ENCODE peak calls at places on chromosomes 2 and 18, in four cellular contexts. One of them, this sample, is unnamed. For H3K4me1, the result is how much of the 10 kb centered on the place peaks cover.

GRCh38 chr2:31580321-31581117 is at the start of gene SRD5A2:
- DNase-seq in right atrium auricular region: no peak
- DNase-seq in uterus: no peak
- DNase-seq in aorta: no peak
- DNase-seq in this sample: no peak

GRCh38 chr2:239522740-239523119 is 121.9 kb upstream of the HDAC4 start:
- DNase-seq in aorta: no peak
- DNase-seq in uterus: no peak
- DNase-seq in right atrium auricular region: no peak
- DNase-seq in this sample: no peak

GRCh38 chr2:211802611-211803010 is 736.0 kb downstream of the ERBB4 start:
- DNase-seq in uterus: no peak
- DNase-seq in right atrium auricular region: no peak
- DNase-seq in aorta: no peak
- DNase-seq in this sample: no peak

GRCh38 chr2:132909427-132909826 is 239.4 kb upstream of the LYPD1 start:
- DNase-seq in right atrium auricular region: no peak
- DNase-seq in uterus: no peak
- DNase-seq in aorta: no peak
- DNase-seq in this sample: no peak

GRCh38 chr18:63301458-63301857 is 18.1 kb downstream of the BCL2 start:
- DNase-seq in aorta: no peak
- DNase-seq in uterus: no peak
- DNase-seq in right atrium auricular region: no peak
- DNase-seq in this sample: no peak

GRCh38 chr2:205539603-205540002 is 142.7 kb upstream of the NRP2 start:
- DNase-seq in right atrium auricular region: no peak
- DNase-seq in aorta: no peak
- DNase-seq in uterus: no peak
- DNase-seq in this sample: no peak

GRCh38 chr2:7950035-7950612 is 731.7 kb upstream of the ID2 start:
- DNase-seq in right atrium auricular region: no peak
- DNase-seq in uterus: no peak
- DNase-seq in aorta: peak
- DNase-seq in this sample: no peak

GRCh38 chr2:12718662-12719399 is 2.1 kb downstream of the TRIB2 start:
- DNase-seq in aorta: no peak
- DNase-seq in uterus: no peak
- DNase-seq in right atrium auricular region: no peak
- DNase-seq in this sample: no peak

GRCh38 chr2:74576830-74577229 is 22.3 kb downstream of the DOK1 start:
- DNase-seq in right atrium auricular region: no peak
- DNase-seq in uterus: no peak
- DNase-seq in aorta: peak
- DNase-seq in this sample: no peak

GRCh38 chr2:173590278-173590811 is 235.7 kb downstream of the CDCA7 start:
- DNase-seq in right atrium auricular region: peak
- DNase-seq in uterus: no peak
- DNase-seq in aorta: peak
- DNase-seq in this sample: no peak

GRCh38 chr2:177549171-177549570 is 156.6 kb downstream of the AGPS start:
- DNase-seq in right atrium auricular region: no peak
- DNase-seq in uterus: no peak
- DNase-seq in aorta: no peak
- DNase-seq in this sample: no peak

GRCh38 chr2:168565112-168565511 is 109.0 kb downstream of the CERS6 start:
- DNase-seq in right atrium auricular region: no peak
- DNase-seq in uterus: no peak
- DNase-seq in aorta: no peak
- DNase-seq in this sample: no peak

GRCh38 chr2:206936456-206937222 is 2.7 kb upstream of the CPO start:
- DNase-seq in right atrium auricular region: no peak
- DNase-seq in uterus: no peak
- DNase-seq in aorta: no peak
- DNase-seq in this sample: no peak

GRCh38 chr2:64636105-64636873 is 17.4 kb downstream of the SERTAD2 start:
- DNase-seq in right atrium auricular region: peak
- DNase-seq in aorta: no peak
- DNase-seq in uterus: no peak
- DNase-seq in this sample: no peak

GRCh38 chr2:211401328-211401727 is 844.9 kb downstream of the CPS1 start:
- DNase-seq in uterus: no peak
- DNase-seq in right atrium auricular region: no peak
- DNase-seq in aorta: no peak
- DNase-seq in this sample: no peak

GRCh38 chr2:236343400-236344161 is 79.4 kb upstream of the ASB18 start:
- DNase-seq in aorta: peak
- DNase-seq in right atrium auricular region: peak
- DNase-seq in uterus: no peak
- DNase-seq in this sample: no peak

GRCh38 chr2:127629637-127630036 is 16.3 kb upstream of the GPR17 start:
- DNase-seq in uterus: no peak
- DNase-seq in aorta: no peak
- DNase-seq in right atrium auricular region: no peak
- DNase-seq in this sample: no peak

GRCh38 chr2:127626175-127626574 is 19.8 kb upstream of the GPR17 start:
- DNase-seq in uterus: no peak
- DNase-seq in right atrium auricular region: no peak
- DNase-seq in aorta: peak
- DNase-seq in this sample: no peak

GRCh38 chr2:127626917-127627739 is 18.8 kb upstream of the GPR17 start:
- DNase-seq in right atrium auricular region: no peak
- DNase-seq in uterus: no peak
- DNase-seq in aorta: peak
- DNase-seq in this sample: no peak

GRCh38 chr2:127628767-127629614 is 17.0 kb upstream of the GPR17 start:
- DNase-seq in uterus: no peak
- DNase-seq in aorta: no peak
- DNase-seq in right atrium auricular region: no peak
- DNase-seq in this sample: no peak

DNA sequence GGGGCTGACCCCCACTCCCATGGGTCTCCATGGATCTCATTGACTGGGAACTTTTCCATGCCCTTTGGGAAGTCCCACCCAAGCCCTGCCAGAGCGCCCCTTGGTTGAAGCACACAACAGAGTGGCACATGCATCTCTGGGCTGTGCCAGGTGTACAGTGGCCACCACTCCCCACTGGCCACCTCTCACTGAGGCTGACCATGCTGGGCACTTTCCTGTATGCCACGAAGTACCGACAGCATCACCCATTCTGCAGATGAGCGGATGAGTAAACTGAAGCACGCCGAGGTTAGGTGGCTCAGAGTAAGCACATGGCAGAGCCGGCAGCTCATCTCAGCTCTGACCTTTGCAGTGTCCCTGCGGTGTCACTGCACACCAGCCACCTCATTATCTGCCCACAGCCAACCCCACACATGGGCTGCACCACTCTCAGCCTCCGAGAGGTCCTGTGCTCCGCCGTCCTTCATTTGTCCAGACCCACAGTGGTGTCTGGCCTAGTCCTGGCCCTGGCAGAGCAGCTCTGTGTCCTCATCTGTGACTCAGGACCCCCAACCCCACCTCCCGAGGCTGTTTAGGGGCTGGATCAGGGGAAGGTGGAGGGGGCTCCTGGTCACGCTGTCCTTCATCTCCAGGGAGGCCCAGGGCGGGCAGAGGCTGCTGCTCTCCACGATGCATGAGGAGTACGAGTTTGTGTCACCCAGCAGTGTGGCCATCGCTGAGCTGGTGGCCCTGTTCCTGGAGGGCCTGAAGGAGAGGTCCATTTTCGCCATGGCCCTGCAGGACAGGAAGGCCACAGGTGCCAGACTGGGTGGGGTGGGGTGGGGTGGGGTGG is 18.0 kb upstream of the GPR17 start:
- DNase-seq in right atrium auricular region: no peak
- DNase-seq in uterus: peak
- DNase-seq in aorta: peak
- DNase-seq in this sample: no peak
- H3K4me3 ChIP-seq in right atrium auricular region: no peak
- H3K4me3 ChIP-seq in uterus: no peak
- H3K4me3 ChIP-seq in aorta: no peak
- H3K4me3 ChIP-seq in this sample: no peak

GRCh38 chr2:237500681-237501424 is 13.8 kb downstream of the MLPH start:
- DNase-seq in uterus: no peak
- DNase-seq in aorta: no peak
- DNase-seq in right atrium auricular region: no peak
- DNase-seq in this sample: no peak

GRCh38 chr2:237497820-237498128 is 10.7 kb downstream of the MLPH start:
- DNase-seq in uterus: peak
- DNase-seq in right atrium auricular region: no peak
- DNase-seq in aorta: no peak
- DNase-seq in this sample: no peak

GRCh38 chr2:237497009-237497819 is 10.2 kb downstream of the MLPH start:
- DNase-seq in aorta: no peak
- DNase-seq in right atrium auricular region: no peak
- DNase-seq in uterus: no peak
- DNase-seq in this sample: no peak

GRCh38 chr2:237496428-237496827 is 9.4 kb downstream of the MLPH start:
- DNase-seq in uterus: no peak
- DNase-seq in aorta: no peak
- DNase-seq in right atrium auricular region: no peak
- DNase-seq in this sample: no peak

DNA sequence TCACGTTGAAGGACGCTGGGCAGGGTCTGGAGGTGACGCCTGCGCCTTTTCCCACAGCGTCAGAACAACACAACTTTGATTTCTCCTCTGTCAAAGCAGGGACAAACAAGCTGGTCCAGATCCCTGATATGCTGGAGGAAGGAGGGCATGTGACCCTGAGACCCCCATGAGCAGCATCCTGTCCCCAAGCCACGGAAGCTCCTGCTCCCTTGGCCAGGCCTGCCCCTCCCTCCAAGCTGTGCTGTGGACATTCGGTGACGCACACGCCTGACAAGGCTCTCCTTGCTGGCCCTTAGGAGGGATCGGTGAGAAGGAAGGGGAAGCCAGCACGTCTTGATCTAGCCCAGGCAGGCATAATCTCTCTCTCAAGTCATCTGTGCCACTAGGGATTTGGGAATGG is 11.3 kb downstream of the MLPH start:
- DNase-seq in right atrium auricular region: no peak
- DNase-seq in uterus: no peak
- DNase-seq in aorta: no peak
- DNase-seq in this sample: no peak
- H3K4me1 ChIP-seq in right atrium auricular region: under half
- H3K4me1 ChIP-seq in uterus: under half
- H3K4me1 ChIP-seq in aorta: under half
- H3K4me1 ChIP-seq in this sample: under half

GRCh38 chr2:240963065-240963375 is 35.4 kb upstream of the SNED1 start:
- DNase-seq in aorta: peak
- DNase-seq in uterus: no peak
- DNase-seq in right atrium auricular region: peak
- DNase-seq in this sample: no peak
- H3K4me3 ChIP-seq in aorta: no peak
- H3K4me3 ChIP-seq in uterus: no peak
- H3K4me3 ChIP-seq in right atrium auricular region: no peak
- H3K4me3 ChIP-seq in this sample: no peak

GRCh38 chr2:29014331-29014730 is 33.2 kb downstream of the TOGARAM2 start:
- DNase-seq in aorta: no peak
- DNase-seq in right atrium auricular region: no peak
- DNase-seq in uterus: no peak
- DNase-seq in this sample: no peak

GRCh38 chr2:29017716-29018275 is 36.7 kb downstream of the TOGARAM2 start:
- DNase-seq in right atrium auricular region: no peak
- DNase-seq in uterus: no peak
- DNase-seq in aorta: no peak
- DNase-seq in this sample: no peak

GRCh38 chr2:29014811-29015414 is 33.8 kb downstream of the TOGARAM2 start:
- DNase-seq in right atrium auricular region: peak
- DNase-seq in uterus: no peak
- DNase-seq in aorta: no peak
- DNase-seq in this sample: no peak

GRCh38 chr2:29016500-29016899 is 35.4 kb downstream of the TOGARAM2 start:
- DNase-seq in aorta: no peak
- DNase-seq in right atrium auricular region: peak
- DNase-seq in uterus: no peak
- DNase-seq in this sample: no peak

DNA sequence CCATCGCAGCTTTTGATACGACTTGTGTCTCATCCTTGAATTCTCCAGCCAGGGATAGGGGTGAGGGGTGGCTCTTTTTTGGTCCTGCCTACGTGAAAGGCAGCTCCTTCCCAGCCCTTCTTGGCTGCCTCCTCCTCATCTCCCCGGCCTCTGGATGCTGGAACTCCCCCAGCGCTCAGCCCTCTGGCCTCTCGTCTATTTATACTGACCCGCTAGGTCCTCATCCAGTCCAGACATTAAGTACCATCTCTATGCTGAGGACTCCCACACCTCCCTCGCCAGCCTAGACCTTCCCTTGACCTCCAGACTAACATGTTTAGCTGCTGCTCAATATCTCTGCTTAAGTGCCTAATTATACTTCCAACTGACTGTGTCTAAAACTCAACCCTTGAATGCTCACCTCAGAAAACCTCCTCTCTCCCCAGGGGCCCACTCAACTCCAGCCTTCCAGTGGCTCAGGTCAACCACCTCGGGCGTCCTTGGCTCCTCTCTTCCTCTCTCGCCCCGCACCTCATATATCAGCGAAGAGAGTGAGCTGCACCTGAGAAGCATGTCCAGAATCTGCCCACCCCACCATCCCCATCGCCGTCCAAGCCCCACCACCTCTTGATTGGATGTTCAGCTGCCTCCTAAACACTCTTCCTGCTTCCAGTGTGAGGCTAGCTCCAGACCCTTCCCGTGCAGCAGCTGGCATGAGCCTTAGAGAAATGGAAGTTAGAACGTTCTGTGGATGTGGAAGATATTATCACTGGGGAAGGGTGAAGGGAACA is 34.8 kb downstream of the TOGARAM2 start:
- DNase-seq in right atrium auricular region: no peak
- DNase-seq in uterus: no peak
- DNase-seq in aorta: no peak
- DNase-seq in this sample: no peak
- H3K4me1 ChIP-seq in right atrium auricular region: under half
- H3K4me1 ChIP-seq in uterus: under half
- H3K4me1 ChIP-seq in aorta: under half
- H3K4me1 ChIP-seq in this sample: under half

GRCh38 chr2:17646838-17647701 is 106.5 kb downstream of the SMC6 start:
- DNase-seq in right atrium auricular region: no peak
- DNase-seq in aorta: no peak
- DNase-seq in uterus: no peak
- DNase-seq in this sample: no peak
- H3K4me3 ChIP-seq in right atrium auricular region: no peak
- H3K4me3 ChIP-seq in aorta: no peak
- H3K4me3 ChIP-seq in uterus: no peak
- H3K4me3 ChIP-seq in this sample: no peak

DNA sequence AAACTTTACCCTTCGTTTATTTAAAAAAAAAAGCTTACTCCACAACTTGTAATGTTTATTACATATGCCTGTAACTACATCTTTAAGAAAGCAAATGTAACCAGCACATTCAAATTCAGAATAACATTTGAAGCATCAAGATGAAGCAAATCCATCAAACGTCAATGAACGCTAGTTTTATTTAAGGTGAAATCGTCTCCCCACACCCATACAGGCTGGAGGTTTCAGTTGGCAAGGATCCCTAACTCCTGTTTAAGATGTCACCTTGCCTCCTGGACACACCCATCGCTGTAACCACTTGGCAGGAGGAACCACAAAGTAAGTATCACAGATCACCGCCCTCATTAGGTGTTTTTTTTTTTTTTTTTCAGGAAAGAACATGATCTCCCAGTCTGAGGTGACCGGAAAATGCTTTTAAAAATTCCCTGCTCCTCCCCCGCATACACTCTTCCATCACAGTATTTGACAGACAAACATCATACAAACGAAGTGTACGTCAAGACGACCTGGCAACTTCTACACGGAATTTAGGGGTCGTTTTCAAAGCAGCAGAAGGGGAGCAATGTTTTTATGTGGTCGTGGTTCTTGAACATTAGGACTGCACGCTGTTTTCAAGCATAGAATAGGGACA is 19.7 kb upstream of the STPG4 start:
- DNase-seq in right atrium auricular region: no peak
- DNase-seq in aorta: peak
- DNase-seq in uterus: no peak
- DNase-seq in this sample: peak
- H3K4me1 ChIP-seq in right atrium auricular region: under half
- H3K4me1 ChIP-seq in aorta: under half
- H3K4me1 ChIP-seq in uterus: under half
- H3K4me1 ChIP-seq in this sample: under half

This sample was measured in Peyer's patch.